ENCODE peak calls at places on chromosomes 6 and 20, in ten cellular contexts. One of them, this sample, is unnamed.
A peak's percentile ranks its signal among the peaks of the same experiment; 100 is the strongest.

GRCh38 chr20:32588040-32588439 is 2.9 kb upstream of the NOL4L start:
- DNase-seq in choroid plexus epithelial cell: no peak
- DNase-seq in OCI-LY7: no peak
- DNase-seq in gastrocnemius medialis: no peak
- DNase-seq in AG10803: no peak
- DNase-seq in uterus: no peak
- DNase-seq in brain microvascular endothelial cell: no peak
- DNase-seq in ascending aorta: no peak
- DNase-seq in CD8-positive, alpha-beta memory T cell: no peak
- DNase-seq in A673: no peak
- DNase-seq in this sample: no peak

GRCh38 chr6:27238010-27238983 is 9.2 kb upstream of the PRSS16 start:
- DNase-seq in choroid plexus epithelial cell: no peak
- DNase-seq in OCI-LY7: no peak
- DNase-seq in gastrocnemius medialis: no peak
- DNase-seq in AG10803: no peak
- DNase-seq in uterus: no peak
- DNase-seq in brain microvascular endothelial cell: peak; percentile 10
- DNase-seq in ascending aorta: no peak
- DNase-seq in CD8-positive, alpha-beta memory T cell: no peak
- DNase-seq in A673: no peak
- DNase-seq in this sample: no peak

GRCh38 chr6:53679446-53679933 is 13.9 kb upstream of the KLHL31 start:
- DNase-seq in choroid plexus epithelial cell: peak; percentile 80
- DNase-seq in OCI-LY7: peak; percentile 20
- DNase-seq in gastrocnemius medialis: no peak
- DNase-seq in AG10803: peak; percentile 47
- DNase-seq in uterus: no peak
- DNase-seq in brain microvascular endothelial cell: peak; percentile 18
- DNase-seq in ascending aorta: no peak
- DNase-seq in CD8-positive, alpha-beta memory T cell: no peak
- DNase-seq in A673: peak; percentile 12
- DNase-seq in this sample: peak; percentile 32

GRCh38 chr6:19417713-19418112 is 419.5 kb upstream of the ID4 start:
- DNase-seq in choroid plexus epithelial cell: peak; percentile 71
- DNase-seq in OCI-LY7: no peak
- DNase-seq in gastrocnemius medialis: no peak
- DNase-seq in AG10803: peak; percentile 4
- DNase-seq in uterus: no peak
- DNase-seq in brain microvascular endothelial cell: peak; percentile 53
- DNase-seq in ascending aorta: no peak
- DNase-seq in CD8-positive, alpha-beta memory T cell: no peak
- DNase-seq in A673: no peak
- DNase-seq in this sample: no peak

GRCh38 chr20:32456869-32457421 is 98.8 kb downstream of the ASXL1 start:
- DNase-seq in choroid plexus epithelial cell: peak; percentile 45
- DNase-seq in OCI-LY7: peak; percentile 66
- DNase-seq in gastrocnemius medialis: no peak
- DNase-seq in AG10803: peak; percentile 12
- DNase-seq in uterus: no peak
- DNase-seq in brain microvascular endothelial cell: no peak
- DNase-seq in ascending aorta: no peak
- DNase-seq in CD8-positive, alpha-beta memory T cell: no peak
- DNase-seq in A673: peak; percentile 68
- DNase-seq in this sample: no peak

GRCh38 chr6:7827142-7827541 is 83.4 kb downstream of the TXNDC5 start:
- DNase-seq in choroid plexus epithelial cell: peak; percentile 53
- DNase-seq in OCI-LY7: no peak
- DNase-seq in gastrocnemius medialis: no peak
- DNase-seq in AG10803: peak; percentile 63
- DNase-seq in uterus: no peak
- DNase-seq in brain microvascular endothelial cell: peak; percentile 25
- DNase-seq in ascending aorta: no peak
- DNase-seq in CD8-positive, alpha-beta memory T cell: no peak
- DNase-seq in A673: no peak
- DNase-seq in this sample: no peak

GRCh38 chr6:148021135-148021534 is 321.5 kb upstream of the SASH1 start:
- DNase-seq in choroid plexus epithelial cell: no peak
- DNase-seq in OCI-LY7: no peak
- DNase-seq in gastrocnemius medialis: no peak
- DNase-seq in AG10803: no peak
- DNase-seq in uterus: no peak
- DNase-seq in brain microvascular endothelial cell: no peak
- DNase-seq in ascending aorta: no peak
- DNase-seq in CD8-positive, alpha-beta memory T cell: no peak
- DNase-seq in A673: no peak
- DNase-seq in this sample: no peak

GRCh38 chr6:158160932-158161539 is 7.0 kb downstream of the SERAC1 start:
- DNase-seq in choroid plexus epithelial cell: peak; percentile 73
- DNase-seq in OCI-LY7: no peak
- DNase-seq in gastrocnemius medialis: no peak
- DNase-seq in AG10803: peak; percentile 50
- DNase-seq in uterus: no peak
- DNase-seq in brain microvascular endothelial cell: peak; percentile 55
- DNase-seq in ascending aorta: no peak
- DNase-seq in CD8-positive, alpha-beta memory T cell: no peak
- DNase-seq in A673: no peak
- DNase-seq in this sample: no peak

GRCh38 chr6:20540683-20541082 is 6.4 kb downstream of the CDKAL1 start:
- DNase-seq in choroid plexus epithelial cell: peak; percentile 81
- DNase-seq in OCI-LY7: no peak
- DNase-seq in gastrocnemius medialis: peak; percentile 28
- DNase-seq in AG10803: peak; percentile 7
- DNase-seq in uterus: no peak
- DNase-seq in brain microvascular endothelial cell: peak; percentile 25
- DNase-seq in ascending aorta: no peak
- DNase-seq in CD8-positive, alpha-beta memory T cell: no peak
- DNase-seq in A673: no peak
- DNase-seq in this sample: no peak

GRCh38 chr6:44373787-44374186 is 13.7 kb upstream of the CDC5L start:
- DNase-seq in choroid plexus epithelial cell: no peak
- DNase-seq in OCI-LY7: no peak
- DNase-seq in gastrocnemius medialis: no peak
- DNase-seq in AG10803: no peak
- DNase-seq in uterus: no peak
- DNase-seq in brain microvascular endothelial cell: no peak
- DNase-seq in ascending aorta: no peak
- DNase-seq in CD8-positive, alpha-beta memory T cell: no peak
- DNase-seq in A673: no peak
- DNase-seq in this sample: no peak

GRCh38 chr20:58366866-58367265 is 22.2 kb upstream of the VAPB start:
- DNase-seq in choroid plexus epithelial cell: no peak
- DNase-seq in OCI-LY7: no peak
- DNase-seq in gastrocnemius medialis: no peak
- DNase-seq in AG10803: peak; percentile 69
- DNase-seq in uterus: no peak
- DNase-seq in brain microvascular endothelial cell: no peak
- DNase-seq in ascending aorta: no peak
- DNase-seq in CD8-positive, alpha-beta memory T cell: no peak
- DNase-seq in A673: no peak
- DNase-seq in this sample: no peak

GRCh38 chr6:162055365-162055764 is 672.2 kb downstream of the PRKN start:
- DNase-seq in choroid plexus epithelial cell: no peak
- DNase-seq in OCI-LY7: no peak
- DNase-seq in gastrocnemius medialis: no peak
- DNase-seq in AG10803: no peak
- DNase-seq in uterus: no peak
- DNase-seq in brain microvascular endothelial cell: no peak
- DNase-seq in ascending aorta: no peak
- DNase-seq in CD8-positive, alpha-beta memory T cell: no peak
- DNase-seq in A673: no peak
- DNase-seq in this sample: no peak

DNA sequence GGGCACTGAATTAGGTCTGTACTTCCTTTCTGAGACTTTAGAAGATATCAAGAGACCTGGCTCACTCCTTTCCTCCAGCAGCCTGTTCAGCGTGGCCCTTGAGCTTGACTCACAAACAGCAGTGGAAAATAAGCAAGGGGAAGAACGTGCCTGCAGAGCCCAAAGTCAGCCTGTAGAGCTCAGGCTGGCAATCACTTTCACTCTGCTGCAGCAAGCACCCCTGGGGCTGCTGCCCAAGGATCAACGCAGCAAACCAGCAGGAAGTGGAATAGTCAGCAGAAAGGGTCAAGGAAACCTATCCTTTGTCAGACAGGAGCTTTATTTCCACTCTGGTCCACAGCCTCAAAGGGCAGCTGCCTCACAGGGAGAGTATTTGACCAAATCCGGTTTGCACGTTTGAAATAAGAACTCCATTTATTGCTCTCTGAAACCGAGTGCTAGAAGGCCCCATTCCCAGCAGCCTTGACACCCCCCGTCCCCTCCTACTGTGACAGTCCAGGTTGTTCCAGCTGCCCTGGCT is 77.4 kb downstream of the PRDM1 start:
- DNase-seq in choroid plexus epithelial cell: peak; percentile 93
- DNase-seq in OCI-LY7: peak; percentile 74
- DNase-seq in gastrocnemius medialis: no peak
- DNase-seq in AG10803: peak; percentile 76
- DNase-seq in uterus: peak; percentile 18
- DNase-seq in brain microvascular endothelial cell: peak; percentile 57
- DNase-seq in ascending aorta: no peak
- DNase-seq in CD8-positive, alpha-beta memory T cell: peak; percentile 75
- DNase-seq in A673: no peak
- DNase-seq in this sample: no peak
- H3K4me3 ChIP-seq in choroid plexus epithelial cell: peak overlapping the region; percentile 28
- H3K4me3 ChIP-seq in OCI-LY7: peak overlapping the region; percentile 34
- H3K4me3 ChIP-seq in gastrocnemius medialis: no peak overlapping the region
- H3K4me3 ChIP-seq in AG10803: peak overlapping the region; percentile 34
- H3K4me3 ChIP-seq in uterus: no peak overlapping the region
- H3K4me3 ChIP-seq in brain microvascular endothelial cell: no peak overlapping the region
- H3K4me3 ChIP-seq in ascending aorta: no peak overlapping the region
- H3K4me3 ChIP-seq in CD8-positive, alpha-beta memory T cell: peak overlapping the region; percentile 16
- H3K4me3 ChIP-seq in A673: no peak overlapping the region
- H3K4me3 ChIP-seq in this sample: no peak overlapping the region

GRCh38 chr20:17935186-17935585 is 33.4 kb downstream of the SNX5 start:
- DNase-seq in choroid plexus epithelial cell: no peak
- DNase-seq in OCI-LY7: no peak
- DNase-seq in gastrocnemius medialis: no peak
- DNase-seq in AG10803: no peak
- DNase-seq in uterus: no peak
- DNase-seq in brain microvascular endothelial cell: no peak
- DNase-seq in ascending aorta: no peak
- DNase-seq in CD8-positive, alpha-beta memory T cell: no peak
- DNase-seq in A673: no peak
- DNase-seq in this sample: no peak

GRCh38 chr20:17935761-17936160 is 32.8 kb downstream of the SNX5 start:
- DNase-seq in choroid plexus epithelial cell: peak; percentile 42
- DNase-seq in OCI-LY7: no peak
- DNase-seq in gastrocnemius medialis: no peak
- DNase-seq in AG10803: no peak
- DNase-seq in uterus: no peak
- DNase-seq in brain microvascular endothelial cell: no peak
- DNase-seq in ascending aorta: no peak
- DNase-seq in CD8-positive, alpha-beta memory T cell: no peak
- DNase-seq in A673: no peak
- DNase-seq in this sample: no peak

GRCh38 chr20:17934141-17934862 is 34.3 kb downstream of the SNX5 start:
- DNase-seq in choroid plexus epithelial cell: peak; percentile 92
- DNase-seq in OCI-LY7: no peak
- DNase-seq in gastrocnemius medialis: no peak
- DNase-seq in AG10803: no peak
- DNase-seq in uterus: no peak
- DNase-seq in brain microvascular endothelial cell: peak; percentile 83
- DNase-seq in ascending aorta: no peak
- DNase-seq in CD8-positive, alpha-beta memory T cell: no peak
- DNase-seq in A673: no peak
- DNase-seq in this sample: no peak

GRCh38 chr20:17936791-17937687 is 31.6 kb downstream of the SNX5 start:
- DNase-seq in choroid plexus epithelial cell: peak; percentile 86
- DNase-seq in OCI-LY7: no peak
- DNase-seq in gastrocnemius medialis: no peak
- DNase-seq in AG10803: peak; percentile 69
- DNase-seq in uterus: peak; percentile 47
- DNase-seq in brain microvascular endothelial cell: peak; percentile 79
- DNase-seq in ascending aorta: no peak
- DNase-seq in CD8-positive, alpha-beta memory T cell: no peak
- DNase-seq in A673: no peak
- DNase-seq in this sample: no peak

GRCh38 chr20:17936306-17936790 is 32.2 kb downstream of the SNX5 start:
- DNase-seq in choroid plexus epithelial cell: peak; percentile 77
- DNase-seq in OCI-LY7: no peak
- DNase-seq in gastrocnemius medialis: no peak
- DNase-seq in AG10803: peak; percentile 45
- DNase-seq in uterus: no peak
- DNase-seq in brain microvascular endothelial cell: peak; percentile 73
- DNase-seq in ascending aorta: no peak
- DNase-seq in CD8-positive, alpha-beta memory T cell: no peak
- DNase-seq in A673: no peak
- DNase-seq in this sample: no peak
- H3K4me3 ChIP-seq in choroid plexus epithelial cell: peak overlapping the region; percentile 11
- H3K4me3 ChIP-seq in OCI-LY7: no peak overlapping the region
- H3K4me3 ChIP-seq in gastrocnemius medialis: no peak overlapping the region
- H3K4me3 ChIP-seq in AG10803: no peak overlapping the region
- H3K4me3 ChIP-seq in uterus: no peak overlapping the region
- H3K4me3 ChIP-seq in brain microvascular endothelial cell: no peak overlapping the region
- H3K4me3 ChIP-seq in ascending aorta: peak overlapping the region; percentile 21
- H3K4me3 ChIP-seq in CD8-positive, alpha-beta memory T cell: no peak overlapping the region
- H3K4me3 ChIP-seq in A673: no peak overlapping the region
- H3K4me3 ChIP-seq in this sample: no peak overlapping the region

DNA sequence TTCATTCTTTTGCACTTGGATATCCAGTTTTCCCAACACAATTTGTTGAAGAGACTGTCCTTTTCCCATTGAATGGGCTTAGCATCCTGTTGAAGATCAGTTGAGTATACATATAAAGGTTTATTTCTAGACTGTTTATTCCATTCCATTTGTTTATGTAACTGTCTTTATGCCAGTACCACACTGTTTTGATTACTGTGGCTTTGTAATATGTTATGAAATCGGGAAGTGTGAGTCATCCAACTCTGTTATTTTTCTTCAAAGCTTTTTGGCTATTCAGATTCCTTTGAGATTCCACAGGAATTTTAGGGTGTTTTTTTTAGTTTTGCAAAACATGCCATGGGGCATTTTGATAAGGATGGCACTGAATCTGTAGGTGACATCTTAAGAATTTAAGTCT is 188.3 kb downstream of the BMP7 start:
- DNase-seq in choroid plexus epithelial cell: no peak
- DNase-seq in OCI-LY7: no peak
- DNase-seq in gastrocnemius medialis: no peak
- DNase-seq in AG10803: no peak
- DNase-seq in uterus: no peak
- DNase-seq in brain microvascular endothelial cell: no peak
- DNase-seq in ascending aorta: no peak
- DNase-seq in CD8-positive, alpha-beta memory T cell: no peak
- DNase-seq in A673: no peak
- DNase-seq in this sample: no peak
- H3K4me3 ChIP-seq in choroid plexus epithelial cell: no peak overlapping the region
- H3K4me3 ChIP-seq in OCI-LY7: no peak overlapping the region
- H3K4me3 ChIP-seq in gastrocnemius medialis: no peak overlapping the region
- H3K4me3 ChIP-seq in AG10803: no peak overlapping the region
- H3K4me3 ChIP-seq in uterus: no peak overlapping the region
- H3K4me3 ChIP-seq in brain microvascular endothelial cell: no peak overlapping the region
- H3K4me3 ChIP-seq in ascending aorta: no peak overlapping the region
- H3K4me3 ChIP-seq in CD8-positive, alpha-beta memory T cell: no peak overlapping the region
- H3K4me3 ChIP-seq in A673: no peak overlapping the region
- H3K4me3 ChIP-seq in this sample: no peak overlapping the region

DNA sequence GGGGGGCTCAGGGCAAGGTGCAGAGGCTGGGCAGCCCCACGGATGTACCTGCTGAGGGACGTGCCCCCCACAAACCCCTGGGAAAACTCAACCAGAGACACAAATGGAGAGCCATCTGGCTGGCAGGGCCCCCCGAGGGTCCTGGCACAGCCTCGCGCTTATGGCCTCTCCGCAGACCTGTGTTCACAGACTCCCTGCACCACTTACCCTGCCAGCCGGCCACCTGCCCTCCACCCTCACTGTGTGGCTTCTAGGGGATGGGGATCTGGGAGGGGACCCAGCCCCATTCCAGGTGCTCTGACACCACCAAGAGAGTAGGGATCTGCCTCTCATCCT is 3.4 kb upstream of the ZBTB46 start:
- DNase-seq in choroid plexus epithelial cell: no peak
- DNase-seq in OCI-LY7: no peak
- DNase-seq in gastrocnemius medialis: no peak
- DNase-seq in AG10803: no peak
- DNase-seq in uterus: no peak
- DNase-seq in brain microvascular endothelial cell: no peak
- DNase-seq in ascending aorta: no peak
- DNase-seq in CD8-positive, alpha-beta memory T cell: no peak
- DNase-seq in A673: no peak
- DNase-seq in this sample: no peak
- H3K4me3 ChIP-seq in choroid plexus epithelial cell: no peak overlapping the region
- H3K4me3 ChIP-seq in OCI-LY7: no peak overlapping the region
- H3K4me3 ChIP-seq in gastrocnemius medialis: no peak overlapping the region
- H3K4me3 ChIP-seq in AG10803: no peak overlapping the region
- H3K4me3 ChIP-seq in uterus: no peak overlapping the region
- H3K4me3 ChIP-seq in brain microvascular endothelial cell: no peak overlapping the region
- H3K4me3 ChIP-seq in ascending aorta: peak overlapping the region; percentile 16
- H3K4me3 ChIP-seq in CD8-positive, alpha-beta memory T cell: no peak overlapping the region
- H3K4me3 ChIP-seq in A673: no peak overlapping the region
- H3K4me3 ChIP-seq in this sample: no peak overlapping the region